ENCODE peak calls at places on chromosomes 11 and 22, in ten cellular contexts. R is NCI-H748 treated with DMSO at 0.1 percent for 48 hours; N is thoracic aorta; I is sigmoid colon; Y is AG08395; V is heart right ventricle; D is endothelial cell of umbilical vein; C is CD8-positive, alpha-beta memory T cell; O is WTC11; P is pancreas. L is an unnamed sample.

GRCh38 chr11:861105-861479 is 18.4 kb downstream of the TSPAN4 start:
- DNase-seq in O (no peak), C (no peak), R (no peak), Y (no peak), P (no peak), V (no peak), N (no peak), D (no peak), I (no peak), L (no peak)

GRCh38 chr22:31933816-31934482 is 10.4 kb upstream of the YWHAH start:
- DNase-seq in V (no peak), P (peak), Y (no peak), C (no peak), I (no peak), N (no peak), R (no peak), D (no peak), O (no peak), L (no peak)

GRCh38 chr22:36409911-36410756 is 22.4 kb upstream of the MYH9 start:
- DNase-seq in I (peak), R (peak), N (peak), D (peak), C (peak), Y (no peak), P (peak), V (peak), O (peak), L (peak)

GRCh38 chr11:122882809-122883681 is 486 bp downstream of the JHY start:
- DNase-seq in C (peak), V (peak), R (peak), N (no peak), P (peak), Y (peak), I (peak), O (peak), D (peak), L (peak)

GRCh38 chr11:128642571-128642970 is 51.3 kb upstream of the FLI1 start:
- DNase-seq in R (no peak), P (no peak), D (no peak), I (no peak), V (no peak), C (no peak), O (no peak), N (no peak), Y (no peak), L (no peak)

GRCh38 chr11:113618360-113618759 is 87.7 kb downstream of the TMPRSS5 start:
- DNase-seq in I (no peak), R (no peak), D (no peak), N (no peak), O (no peak), P (no peak), Y (peak), V (no peak), C (no peak), L (no peak)

GRCh38 chr11:16536513-16536912 is 180.2 kb upstream of the SOX6 start:
- DNase-seq in C (no peak), Y (no peak), P (no peak), V (no peak), I (no peak), D (no peak), R (no peak), N (no peak), O (no peak), L (no peak)

GRCh38 chr11:130308059-130308458 is 6.7 kb downstream of the ZBTB44 start:
- DNase-seq in D (no peak), N (no peak), P (no peak), V (no peak), C (no peak), R (no peak), O (no peak), Y (no peak), I (no peak), L (no peak)

GRCh38 chr11:78694152-78694551 is 119.5 kb upstream of the NARS2 start:
- DNase-seq in P (no peak), O (no peak), N (no peak), D (no peak), R (no peak), I (no peak), Y (no peak), V (no peak), C (no peak), L (no peak)

L was measured in NCI-H774.